ENCODE peak calls at places on chromosome 1, in five cellular contexts. M, O, J, K and F are unnamed samples.

GRCh38 chr1:221458430-221459156 is 283.3 kb downstream of the DUSP10 start:
- DNase-seq in J (peak; percentile 81), O (no peak), M (no peak), K (no peak), F (no peak)

GRCh38 chr1:202323731-202324130 is 18.0 kb downstream of the UBE2T start:
- DNase-seq in M (no peak), K (no peak), O (no peak), J (no peak), F (no peak)

GRCh38 chr1:150149490-150150453 is at the start of gene PLEKHO1:
- DNase-seq in O (peak; percentile 83), K (peak; percentile 83), M (peak; percentile 80), J (peak; percentile 29), F (peak; percentile 92)

GRCh38 chr1:78176448-78176847 is 130.7 kb downstream of the GIPC2 start:
- DNase-seq in K (peak; percentile 26), J (peak; percentile 89), M (no peak), O (no peak), F (no peak)

GRCh38 chr1:151611288-151611790 is 511 bp upstream of the SNX27 start:
- DNase-seq in J (peak; percentile 31), K (no peak), M (no peak), O (no peak), F (no peak)

GRCh38 chr1:55723001-55723400 is 507.8 kb upstream of the USP24 start:
- DNase-seq in J (no peak), M (no peak), K (no peak), O (no peak), F (no peak)

GRCh38 chr1:12405325-12406217 is 175.7 kb downstream of the VPS13D start:
- DNase-seq in O (no peak), M (no peak), J (no peak), K (no peak), F (no peak)

GRCh38 chr1:94068096-94068830 is 52.7 kb downstream of the ABCA4 start:
- DNase-seq in J (no peak), K (no peak), O (no peak), M (no peak), F (no peak)

GRCh38 chr1:173508541-173508940 is 31.4 kb downstream of the PRDX6 start:
- DNase-seq in K (no peak), O (no peak), J (no peak), M (no peak), F (no peak)

GRCh38 chr1:8767006-8767405 is 50.4 kb downstream of the RERE start:
- DNase-seq in M (no peak), K (no peak), O (no peak), J (no peak), F (no peak)

GRCh38 chr1:20216574-20216973 is 30.3 kb upstream of the PLA2G2C start:
- DNase-seq in M (no peak), K (no peak), O (peak; percentile 70), J (no peak), F (peak; percentile 67)

GRCh38 chr1:21447311-21447710 is 7.4 kb downstream of the NBPF3 start:
- DNase-seq in M (no peak), J (no peak), O (no peak), K (no peak), F (no peak)

GRCh38 chr1:245751111-245751510 is 596.3 kb downstream of the KIF26B start:
- DNase-seq in K (no peak), J (peak; percentile 64), O (no peak), M (no peak), F (no peak)

GRCh38 chr1:115134850-115135484 is 45.7 kb upstream of the TSPAN2 start:
- DNase-seq in O (no peak), J (peak; percentile 49), K (peak; percentile 70), M (no peak), F (no peak)

GRCh38 chr1:180586671-180587155 is 27.9 kb downstream of the OVAAL start:
- DNase-seq in O (no peak), K (peak; percentile 52), M (no peak), J (no peak), F (no peak)

GRCh38 chr1:99531578-99532570 is 114.0 kb upstream of the PALMD start:
- DNase-seq in K (no peak), O (no peak), M (no peak), J (no peak), F (no peak)